ENCODE peak calls at places on chromosomes 3 and 15, in nine cellular contexts. M, O, G, W, N, A, Z, C and R are unnamed samples.

GRCh38 chr3:72617420-72618024 is 230.7 kb downstream of the SHQ1 start:
- DNase-seq in G (no peak), A (no peak), W (no peak), C (no peak), Z (no peak), M (no peak), N (no peak), O (no peak), R (no peak)

GRCh38 chr15:50009634-50010033 is 109.4 kb downstream of the ATP8B4 start:
- DNase-seq in N (no peak), G (no peak), Z (no peak), W (no peak), A (no peak), O (no peak), M (no peak), C (no peak), R (no peak)

GRCh38 chr15:31346367-31347066 is 19.9 kb downstream of the KLF13 start:
- DNase-seq in C (no peak), O (no peak), Z (no peak), N (no peak), G (no peak), M (no peak), A (peak), W (no peak), R (no peak)

GRCh38 chr3:196621581-196621980 is 17.9 kb upstream of the NRROS start:
- DNase-seq in G (no peak), Z (no peak), A (no peak), N (no peak), O (no peak), W (no peak), M (no peak), C (no peak), R (no peak)

GRCh38 chr15:80207887-80208286 is 44.1 kb downstream of the CTXND1 start:
- DNase-seq in A (no peak), C (no peak), W (no peak), N (no peak), G (no peak), O (no peak), Z (no peak), M (no peak), R (no peak)

GRCh38 chr15:62472616-62473299 is 307.7 kb upstream of the C2CD4B start:
- DNase-seq in Z (peak), O (peak), N (no peak), G (peak), C (no peak), W (peak), A (no peak), M (no peak), R (peak)

GRCh38 chr3:72082121-72082715 is 297.3 kb upstream of the PROK2 start:
- DNase-seq in A (peak), O (no peak), C (peak), W (no peak), Z (no peak), G (no peak), N (no peak), M (peak), R (no peak)

GRCh38 chr3:12158387-12159226 is at the start of gene TIMP4:
- DNase-seq in G (peak), W (no peak), N (peak), O (peak), A (no peak), C (peak), M (no peak), Z (peak), R (no peak)

GRCh38 chr3:16478516-16478915 is 35.0 kb downstream of the RFTN1 start:
- DNase-seq in W (no peak), C (peak), Z (no peak), N (peak), M (no peak), A (no peak), O (no peak), G (peak), R (peak)

GRCh38 chr3:126546549-126547239 is 12.0 kb downstream of the C3orf22 start:
- DNase-seq in Z (no peak), G (peak), O (no peak), M (no peak), C (no peak), N (no peak), A (no peak), W (no peak), R (no peak)

GRCh38 chr3:9301798-9302197 is 52.4 kb upstream of the SRGAP3 start:
- DNase-seq in Z (no peak), G (no peak), M (no peak), O (no peak), C (no peak), N (no peak), A (no peak), W (no peak), R (no peak)

GRCh38 chr15:80272987-80273386 is 21.0 kb upstream of the CTXND1 start:
- DNase-seq in O (no peak), N (no peak), Z (no peak), M (no peak), A (no peak), W (no peak), C (no peak), G (no peak), R (no peak)

GRCh38 chr3:47002490-47003410 is 23.3 kb downstream of the NBEAL2 start:
- DNase-seq in C (no peak), M (no peak), W (no peak), A (no peak), Z (no peak), N (no peak), O (peak), G (peak), R (no peak)
- TF ChIP-seq CTCF in C (peak), M (peak), W (no peak), A (peak), Z (no peak), N (no peak), O (no peak), G (no peak), R (peak)

GRCh38 chr3:134378384-134378783 is 4.1 kb upstream of the AMOTL2 start:
- DNase-seq in G (peak), C (no peak), Z (no peak), N (no peak), A (no peak), O (no peak), W (no peak), M (no peak), R (no peak)
- TF ChIP-seq CTCF in G (peak), C (peak), Z (peak), N (peak), A (peak), O (peak), W (no peak), M (peak), R (peak)

GRCh38 chr3:53231532-53232511 is 24.0 kb downstream of the TKT start:
- DNase-seq in N (no peak), C (no peak), G (peak), O (no peak), A (no peak), W (no peak), Z (peak), M (no peak), R (no peak)
- TF ChIP-seq CTCF in N (peak), C (no peak), G (no peak), O (no peak), A (no peak), W (no peak), Z (peak), M (no peak), R (peak)

GRCh38 chr3:170180952-170181876 is at the start of gene PHC3:
- DNase-seq in A (peak), O (peak), W (peak), M (peak), Z (peak), G (peak), C (peak), N (peak), R (peak)
- TF ChIP-seq CTCF in A (peak), O (no peak), W (no peak), M (no peak), Z (peak), G (peak), C (no peak), N (no peak), R (peak)

GRCh38 chr3:65318231-65318630 is 630.4 kb upstream of the ADAMTS9 start:
- DNase-seq in G (no peak), C (no peak), Z (no peak), W (no peak), A (no peak), M (no peak), O (no peak), N (no peak), R (no peak)
- TF ChIP-seq CTCF in G (no peak), C (no peak), Z (no peak), W (no peak), A (no peak), M (no peak), O (no peak), N (no peak), R (no peak)